ENCODE peak calls at places on chromosomes 4 and X, in five cellular contexts. B is AG10803; F is CD4-positive, alpha-beta T cell; C is thyroid gland; M is heart left ventricle. N is an unnamed sample.

GRCh38 chr4:6126971-6127745 is 73.2 kb downstream of the JAKMIP1 start:
- DNase-seq in B (no peak), F (no peak), C (no peak), M (no peak), N (no peak)

GRCh38 chrX:63506320-63506719 is 155.2 kb upstream of the SPIN4 start:
- DNase-seq in B (peak; percentile 47), F (no peak), C (no peak), M (no peak), N (no peak)

GRCh38 chr4:38489924-38490639 is 173.9 kb upstream of the KLF3 start:
- DNase-seq in B (peak; percentile 39), F (no peak), C (peak; percentile 4), M (no peak), N (no peak)

GRCh38 chr4:18039113-18039512 is 17.6 kb upstream of the LCORL start:
- DNase-seq in B (no peak), F (no peak), C (no peak), M (no peak), N (no peak)

GRCh38 chr4:36026348-36026747 is 218.0 kb downstream of the ARAP2 start:
- DNase-seq in B (no peak), F (no peak), C (no peak), M (no peak), N (no peak)

GRCh38 chr4:126799971-126800722 is 832.6 kb upstream of the INTU start:
- DNase-seq in B (peak; percentile 66), F (no peak), C (no peak), M (no peak), N (no peak)

GRCh38 chrX:17710836-17711235 is 26.5 kb upstream of the SCML1 start:
- DNase-seq in B (peak; percentile 56), F (no peak), C (no peak), M (no peak), N (no peak)

GRCh38 chrX:37998586-37999267 is 7.6 kb upstream of the SYTL5 start:
- DNase-seq in B (peak; percentile 8), F (no peak), C (no peak), M (no peak), N (no peak)

GRCh38 chrX:137575596-137576255 is 9.8 kb downstream of the ZIC3 start:
- DNase-seq in B (no peak), F (no peak), C (no peak), M (no peak), N (no peak)

GRCh38 chr4:159765402-159765801 is 662.5 kb downstream of the RAPGEF2 start:
- DNase-seq in B (no peak), F (no peak), C (no peak), M (no peak), N (no peak)

GRCh38 chr4:19925516-19925915 is 326.2 kb upstream of the SLIT2 start:
- DNase-seq in B (no peak), F (no peak), C (no peak), M (no peak), N (no peak)

GRCh38 chrX:320126-320783 is 1.7 kb upstream of the GTPBP6 start:
- DNase-seq in B (no peak), F (no peak), C (peak; percentile 17), M (peak; percentile 65), N (peak; percentile 19)

GRCh38 chr4:87975466-87975865 is at the start of gene SPP1:
- DNase-seq in B (no peak), F (no peak), C (no peak), M (no peak), N (peak; percentile 37)

GRCh38 chrX:45070116-45071007 is 130.3 kb downstream of the DIPK2B start:
- DNase-seq in B (peak; percentile 56), F (no peak), C (no peak), M (no peak), N (peak; percentile 20)

GRCh38 chrX:115560211-115560977 is 580 bp upstream of the PLS3 start:
- DNase-seq in B (no peak), F (no peak), C (peak; percentile 40), M (no peak), N (no peak)

GRCh38 chr4:122602277-122603142 is 18.4 kb downstream of the IL21 start:
- DNase-seq in B (peak; percentile 64), F (no peak), C (peak; percentile 47), M (no peak), N (no peak)

GRCh38 chr4:168335621-168336020 is 17.1 kb upstream of the DDX60 start:
- DNase-seq in B (peak; percentile 12), F (no peak), C (no peak), M (no peak), N (no peak)

GRCh38 chr4:139319571-139319970 is 17.3 kb upstream of the NDUFC1 start:
- DNase-seq in B (no peak), F (no peak), C (no peak), M (no peak), N (no peak)

GRCh38 chr4:169372791-169373190 is 102.0 kb upstream of the SH3RF1 start:
- DNase-seq in B (no peak), F (no peak), C (no peak), M (no peak), N (no peak)

GRCh38 chrX:129777218-129777768 is 2.5 kb upstream of the SASH3 start:
- DNase-seq in B (no peak), F (peak; percentile 67), C (peak; percentile 13), M (peak; percentile 77), N (peak; percentile 80)

GRCh38 chrX:38175140-38175539 is 45.5 kb downstream of the SRPX start:
- DNase-seq in B (no peak), F (no peak), C (peak; percentile 9), M (no peak), N (peak; percentile 2)

GRCh38 chr4:138741778-138742377 is 273.7 kb upstream of the NOCT start:
- DNase-seq in B (no peak), F (no peak), C (no peak), M (no peak), N (no peak)

GRCh38 chr4:83267121-83267834 is 17.3 kb downstream of the COQ2 start:
- DNase-seq in B (peak; percentile 26), F (no peak), C (peak; percentile 11), M (no peak), N (no peak)

GRCh38 chrX:129957241-129958099 is 25.0 kb upstream of the BCORL1 start:
- DNase-seq in B (peak; percentile 38), F (no peak), C (peak; percentile 66), M (peak; percentile 81), N (peak; percentile 65)

GRCh38 chr4:41537267-41537890 is 578 bp upstream of the LIMCH1 start:
- DNase-seq in B (no peak), F (no peak), C (no peak), M (no peak), N (no peak)

GRCh38 chrX:101206471-101206870 is 13.1 kb upstream of the DRP2 start:
- DNase-seq in B (peak; percentile 51), F (no peak), C (no peak), M (no peak), N (peak; percentile 4)

GRCh38 chrX:13473666-13474516 is 95.5 kb upstream of the EGFL6 start:
- DNase-seq in B (peak; percentile 23), F (no peak), C (no peak), M (no peak), N (peak; percentile 8)

GRCh38 chrX:459611-460010 is 72.9 kb upstream of the PPP2R3B start:
- DNase-seq in B (no peak), F (no peak), C (no peak), M (no peak), N (no peak)

GRCh38 chr4:146957252-146957651 is 11.6 kb upstream of the TTC29 start:
- DNase-seq in B (peak; percentile 88), F (no peak), C (no peak), M (no peak), N (no peak)

DNA sequence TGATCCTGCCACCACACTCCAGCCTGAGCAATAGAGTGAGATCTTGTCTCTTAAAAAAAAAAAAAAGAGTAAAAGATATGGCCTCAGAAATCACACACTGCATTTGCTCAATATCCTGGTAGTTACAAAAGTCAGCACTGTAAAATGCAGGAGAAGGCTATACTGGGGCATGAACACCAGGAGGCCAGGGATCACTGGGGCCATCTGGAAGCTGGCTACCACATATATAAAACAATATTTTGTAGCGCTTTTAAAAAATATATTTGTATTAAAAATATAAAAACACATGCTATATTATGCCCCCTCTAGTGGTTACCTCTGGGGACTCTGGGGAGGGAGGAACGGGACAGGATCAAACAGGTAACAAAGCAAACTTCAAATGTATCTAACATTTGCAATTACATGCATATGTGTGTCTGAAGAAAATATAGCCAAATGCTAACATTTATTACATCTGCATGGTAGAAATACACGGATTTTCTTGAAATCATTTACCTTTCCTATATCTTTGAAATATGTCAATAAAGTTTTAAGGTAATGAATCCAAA is 4.0 kb downstream of the C4orf46 start:
- DNase-seq in B (peak; percentile 45), F (no peak), C (no peak), M (no peak), N (peak; percentile 30)
- TF ChIP-seq CTCF in B (peak; percentile 71), F (peak; percentile 68), C (peak; percentile 23), M (peak; percentile 27), N (peak; percentile 72)

GRCh38 chr4:149031399-149031798 is 589.2 kb upstream of the NR3C2 start:
- DNase-seq in B (peak; percentile 8), F (no peak), C (peak; percentile 13), M (no peak), N (peak; percentile 6)
- TF ChIP-seq CTCF in B (peak; percentile 48), F (no peak), C (peak; percentile 67), M (peak; percentile 48), N (peak; percentile 21)

GRCh38 chrX:24221872-24222271 is 72.3 kb downstream of the ZFX start:
- DNase-seq in B (no peak), F (no peak), C (no peak), M (no peak), N (no peak)

GRCh38 chrX:24216827-24217226 is 67.3 kb downstream of the ZFX start:
- DNase-seq in B (no peak), F (no peak), C (no peak), M (no peak), N (no peak)

GRCh38 chrX:24216037-24216436 is 66.5 kb downstream of the ZFX start:
- DNase-seq in B (no peak), F (no peak), C (no peak), M (no peak), N (no peak)

GRCh38 chrX:24215282-24215681 is 65.8 kb downstream of the ZFX start:
- DNase-seq in B (no peak), F (no peak), C (no peak), M (no peak), N (no peak)

GRCh38 chrX:24219320-24219719 is 69.8 kb downstream of the ZFX start:
- DNase-seq in B (no peak), F (no peak), C (no peak), M (no peak), N (no peak)
- TF ChIP-seq CTCF in B (no peak), F (no peak), C (no peak), M (no peak), N (no peak)

DNA sequence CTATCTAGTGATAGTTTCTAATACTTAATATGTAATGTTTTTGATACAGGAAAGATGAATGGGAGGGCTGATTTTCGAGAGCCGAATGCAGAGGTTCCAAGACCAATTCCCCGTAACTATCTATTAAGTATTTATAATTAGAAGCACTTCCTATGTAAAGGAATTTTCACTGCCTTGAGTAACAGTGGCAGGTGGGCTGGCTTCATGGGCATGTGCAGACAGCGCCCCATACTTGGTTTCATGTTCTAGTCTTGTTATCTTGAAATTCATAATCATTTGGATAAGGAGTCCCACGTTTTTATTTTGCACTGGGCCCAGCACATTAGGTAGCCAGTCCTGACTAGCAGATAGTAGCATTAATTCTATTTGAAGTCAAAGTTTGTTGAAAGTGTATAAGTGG is 1.7 kb downstream of the OCIAD1 start:
- DNase-seq in B (no peak), F (no peak), C (no peak), M (no peak), N (no peak)
- TF ChIP-seq CTCF in B (no peak), F (no peak), C (no peak), M (no peak), N (no peak)

GRCh38 chrX:119272882-119273806 is 37.1 kb downstream of the PGRMC1 start:
- DNase-seq in B (peak; percentile 46), F (no peak), C (peak; percentile 25), M (peak; percentile 68), N (peak; percentile 63)
- TF ChIP-seq CTCF in B (peak; percentile 15), F (no peak), C (no peak), M (no peak), N (no peak)

N was measured in activated CD8-positive, alpha-beta T cell treated with anti-CD3 and anti-CD28 coated beads for 36 hours.